ENCODE peak calls at places on chromosome 10, in ten cellular contexts. Z is cardiac muscle cell; Q is AG09319; P is stimulated activated naive B cell treated with anti-CD40 and anti-IgM and Interleukin-4, amounts not matched to agents 10 μg/mL and 1 μg/mL and 100 μg/mL, for 72 hours; I is nucleus accumbens; B is activated CD4-positive, alpha-beta T cell treated with anti-CD3 and anti-CD28 coated beads, Interleukin-2, amount 50 U/mL, for 1 hour; O is AG08396; E is anterior cingulate cortex; K is stimulated activated CD8-positive, alpha-beta memory T cell treated with anti-CD3 and anti-CD28 coated beads, Interleukin-7, amount 100 ng/mL, for 24 hours; J is fibroblast of mammary gland. L is an unnamed sample.

GRCh38 chr10:110812583-110812982 is 59.1 kb upstream of the PDCD4 start:
- DNase-seq in I (no peak), B (no peak), P (no peak), Q (no peak), Z (no peak), O (no peak), J (peak; percentile 26), K (no peak), E (no peak), L (no peak)

GRCh38 chr10:78688945-78689935 is 379.5 kb upstream of the ZMIZ1 start:
- DNase-seq in P (no peak), Q (peak; percentile 47), J (no peak), B (no peak), I (no peak), Z (peak; percentile 32), E (peak; percentile 68), O (peak; percentile 29), K (no peak), L (no peak)

GRCh38 chr10:3043512-3044368 is 23.6 kb upstream of the PFKP start:
- DNase-seq in E (peak; percentile 13), I (no peak), K (peak; percentile 24), Z (peak; percentile 78), P (peak; percentile 61), J (peak; percentile 75), Q (peak; percentile 53), O (peak; percentile 82), B (peak; percentile 44), L (no peak)

GRCh38 chr10:11512596-11512995 is 98.9 kb downstream of the USP6NL start:
- DNase-seq in B (no peak), J (no peak), I (no peak), Z (no peak), O (no peak), E (no peak), K (no peak), Q (no peak), P (no peak), L (no peak)

GRCh38 chr10:99395750-99396445 is 34.5 kb downstream of the GOT1 start:
- DNase-seq in K (no peak), E (no peak), B (no peak), P (no peak), Z (peak; percentile 85), O (peak; percentile 77), Q (peak; percentile 34), J (peak; percentile 72), I (no peak), L (no peak)

GRCh38 chr10:69217119-69217754 is 2.9 kb upstream of the HKDC1 start:
- DNase-seq in J (peak; percentile 74), I (no peak), Q (no peak), Z (peak; percentile 87), E (no peak), O (peak; percentile 46), B (no peak), P (no peak), K (no peak), L (no peak)

GRCh38 chr10:52539463-52539862 is 225.4 kb downstream of the DKK1 start:
- DNase-seq in O (no peak), Q (no peak), P (no peak), K (no peak), Z (peak; percentile 36), E (no peak), J (peak; percentile 31), I (no peak), B (no peak), L (no peak)

GRCh38 chr10:32540691-32541470 is 94.9 kb downstream of the CCDC7 start:
- DNase-seq in O (no peak), K (no peak), J (no peak), I (no peak), E (no peak), Z (no peak), P (no peak), Q (no peak), B (no peak), L (no peak)

GRCh38 chr10:38050212-38050611 is 39.7 kb downstream of the ZNF33A start:
- DNase-seq in O (no peak), Z (no peak), P (no peak), K (no peak), B (no peak), I (no peak), E (no peak), J (no peak), Q (no peak), L (no peak)

L was measured in stimulated activated CD4-positive, alpha-beta T cell treated with anti-CD3 and anti-CD28 coated beads, Interleukin-4, amount 100 ng/mL, for 48 hours.